ENCODE peak calls at places on chromosomes 4 and X, in eight cellular contexts. K is astrocyte; D is CD4-positive, alpha-beta T cell; U is mucosa of descending colon; I is AG04450; F is mesothelial cell of epicardium; Q is ascending aorta; G is hepatocyte. V is an unnamed sample.

GRCh38 chr4:22556411-22556969 is 40.6 kb upstream of the ADGRA3 start:
- DNase-seq in D (no peak), K (no peak), G (no peak), Q (no peak), U (peak), F (no peak), I (no peak), V (no peak)

GRCh38 chr4:88971536-88971935 is 85.4 kb downstream of the FAM13A start:
- DNase-seq in U (no peak), K (no peak), D (no peak), I (no peak), G (no peak), Q (no peak), F (no peak), V (no peak)

GRCh38 chrX:84865113-84865512 is 138.6 kb upstream of the APOOL start:
- DNase-seq in F (no peak), D (no peak), I (no peak), G (no peak), K (no peak), Q (no peak), U (no peak), V (no peak)

GRCh38 chr4:115353370-115353769 is 239.9 kb upstream of the NDST4 start:
- DNase-seq in U (no peak), D (no peak), G (no peak), K (no peak), F (no peak), I (no peak), Q (no peak), V (no peak)

GRCh38 chrX:23246001-23246400 is 88.6 kb upstream of the PTCHD1 start:
- DNase-seq in I (no peak), F (no peak), G (no peak), Q (no peak), U (no peak), K (peak), D (no peak), V (no peak)

GRCh38 chr4:3720461-3720860 is 45.7 kb upstream of the ADRA2C start:
- DNase-seq in G (no peak), D (no peak), U (no peak), K (no peak), F (no peak), Q (no peak), I (no peak), V (no peak)

GRCh38 chrX:2224141-2224540 is 276.6 kb downstream of the DHRSX start:
- DNase-seq in D (no peak), I (no peak), G (no peak), U (no peak), F (no peak), Q (no peak), K (no peak), V (no peak)

GRCh38 chr4:120874792-120875774 is 47.4 kb downstream of the PRDM5 start:
- DNase-seq in K (no peak), F (no peak), G (no peak), U (no peak), D (no peak), I (no peak), Q (no peak), V (no peak)

GRCh38 chr4:17027495-17027894 is 129.1 kb upstream of the LDB2 start:
- DNase-seq in K (peak), I (peak), D (no peak), Q (peak), G (no peak), U (no peak), F (no peak), V (no peak)

GRCh38 chr4:43394976-43395375 is 502.5 kb downstream of the GRXCR1 start:
- DNase-seq in G (no peak), F (no peak), Q (no peak), K (peak), U (no peak), I (no peak), D (no peak), V (no peak)

GRCh38 chr4:158801066-158801465 is 32.2 kb downstream of the FNIP2 start:
- DNase-seq in I (no peak), D (no peak), G (peak), K (no peak), F (no peak), Q (no peak), U (peak), V (no peak)

GRCh38 chr4:138192113-138192512 is 50.0 kb downstream of the SLC7A11 start:
- DNase-seq in G (no peak), U (no peak), K (peak), Q (no peak), F (no peak), D (no peak), I (no peak), V (no peak)

GRCh38 chr4:165359501-165359900 is 19.3 kb upstream of the CPE start:
- DNase-seq in I (no peak), D (no peak), F (no peak), K (peak), G (no peak), Q (no peak), U (no peak), V (no peak)

GRCh38 chrX:119685225-119686066 is 7.5 kb downstream of the SEPTIN6 start:
- DNase-seq in U (no peak), I (no peak), K (no peak), F (no peak), D (no peak), G (no peak), Q (peak), V (no peak)

GRCh38 chrX:106901341-106901740 is 1.8 kb downstream of the RIPPLY1 start:
- DNase-seq in K (no peak), F (no peak), D (no peak), I (no peak), U (no peak), Q (no peak), G (no peak), V (no peak)

GRCh38 chr4:2083116-2083825 is 24.1 kb downstream of the NAT8L start:
- DNase-seq in G (no peak), I (no peak), U (no peak), F (no peak), Q (no peak), K (no peak), D (no peak), V (no peak)

GRCh38 chr4:17336524-17336941 is 175.4 kb downstream of the QDPR start:
- DNase-seq in F (no peak), I (no peak), D (peak), U (peak), K (peak), G (no peak), Q (no peak), V (no peak)

GRCh38 chr4:1072830-1073446 is 40.4 kb downstream of the RNF212 start:
- DNase-seq in Q (peak), D (peak), F (peak), I (no peak), K (peak), U (peak), G (peak), V (peak)

GRCh38 chrX:104921606-104922205 is 298.8 kb downstream of the TEX13A start:
- DNase-seq in D (no peak), I (no peak), F (peak), K (no peak), G (no peak), U (no peak), Q (no peak), V (no peak)

GRCh38 chrX:11750051-11750450 is 8.0 kb upstream of the MSL3 start:
- DNase-seq in U (no peak), I (no peak), D (no peak), Q (no peak), F (no peak), K (no peak), G (no peak), V (no peak)

GRCh38 chr4:99024481-99025275 is 29.2 kb downstream of the METAP1 start:
- DNase-seq in I (no peak), D (no peak), G (no peak), U (peak), K (no peak), Q (no peak), F (no peak), V (no peak)

GRCh38 chrX:63784346-63784901 is 590 bp downstream of the ARHGEF9 start:
- DNase-seq in K (no peak), F (no peak), Q (no peak), U (peak), G (peak), D (no peak), I (no peak), V (no peak)

GRCh38 chr4:83219344-83219990 is 65.1 kb downstream of the COQ2 start:
- DNase-seq in U (no peak), G (no peak), F (no peak), Q (no peak), D (no peak), I (no peak), K (peak), V (peak)

GRCh38 chrX:53320543-53321215 is 39.3 kb upstream of the IQSEC2 start:
- DNase-seq in F (no peak), I (no peak), G (peak), D (no peak), Q (peak), K (no peak), U (peak), V (no peak)

GRCh38 chrX:53260836-53261235 is 20.5 kb downstream of the IQSEC2 start:
- DNase-seq in D (no peak), K (no peak), Q (no peak), F (no peak), U (no peak), G (no peak), I (no peak), V (no peak)

GRCh38 chr4:89293299-89293698 is 14.3 kb downstream of the GPRIN3 start:
- DNase-seq in G (no peak), Q (no peak), K (no peak), U (peak), I (no peak), D (no peak), F (no peak), V (no peak)

GRCh38 chr4:19380600-19380999 is 871.1 kb upstream of the SLIT2 start:
- DNase-seq in I (no peak), F (no peak), U (no peak), G (no peak), D (no peak), Q (no peak), K (peak), V (no peak)

GRCh38 chrX:113222305-113222704 is 381.7 kb upstream of the AMOT start:
- DNase-seq in K (no peak), G (no peak), U (no peak), I (no peak), F (no peak), D (no peak), Q (no peak), V (no peak)

GRCh38 chrX:12973561-12974216 is 1.2 kb upstream of the TMSB4X start:
- DNase-seq in Q (peak), K (no peak), D (peak), F (no peak), U (peak), G (no peak), I (no peak), V (no peak)

GRCh38 chrX:154135458-154136229 is 8.4 kb upstream of the OPN1LW start:
- DNase-seq in Q (no peak), I (no peak), K (no peak), G (no peak), F (no peak), D (no peak), U (no peak), V (no peak)

GRCh38 chrX:76555816-76556215 is 128.3 kb downstream of the MAGEE1 start:
- DNase-seq in Q (no peak), D (no peak), I (no peak), U (no peak), F (no peak), K (no peak), G (peak), V (no peak)
- TF ChIP-seq CTCF in Q (no peak), D (no peak), I (no peak), U (no peak), F (peak), K (peak), G (peak), V (no peak)

GRCh38 chr4:38889143-38889542 is 21.5 kb downstream of the FAM114A1 start:
- DNase-seq in K (peak), F (no peak), U (no peak), G (peak), I (no peak), Q (no peak), D (no peak), V (no peak)

GRCh38 chr4:38896940-38897339 is 29.3 kb downstream of the FAM114A1 start:
- DNase-seq in K (no peak), Q (no peak), D (no peak), U (no peak), G (no peak), I (no peak), F (no peak), V (no peak)

GRCh38 chr4:38891051-38891738 is 23.6 kb downstream of the FAM114A1 start:
- DNase-seq in U (no peak), I (no peak), G (no peak), Q (no peak), D (no peak), K (no peak), F (no peak), V (no peak)

GRCh38 chr4:38898245-38898644 is 30.6 kb downstream of the FAM114A1 start:
- DNase-seq in G (no peak), D (no peak), Q (no peak), U (no peak), K (no peak), I (no peak), F (no peak), V (no peak)

DNA sequence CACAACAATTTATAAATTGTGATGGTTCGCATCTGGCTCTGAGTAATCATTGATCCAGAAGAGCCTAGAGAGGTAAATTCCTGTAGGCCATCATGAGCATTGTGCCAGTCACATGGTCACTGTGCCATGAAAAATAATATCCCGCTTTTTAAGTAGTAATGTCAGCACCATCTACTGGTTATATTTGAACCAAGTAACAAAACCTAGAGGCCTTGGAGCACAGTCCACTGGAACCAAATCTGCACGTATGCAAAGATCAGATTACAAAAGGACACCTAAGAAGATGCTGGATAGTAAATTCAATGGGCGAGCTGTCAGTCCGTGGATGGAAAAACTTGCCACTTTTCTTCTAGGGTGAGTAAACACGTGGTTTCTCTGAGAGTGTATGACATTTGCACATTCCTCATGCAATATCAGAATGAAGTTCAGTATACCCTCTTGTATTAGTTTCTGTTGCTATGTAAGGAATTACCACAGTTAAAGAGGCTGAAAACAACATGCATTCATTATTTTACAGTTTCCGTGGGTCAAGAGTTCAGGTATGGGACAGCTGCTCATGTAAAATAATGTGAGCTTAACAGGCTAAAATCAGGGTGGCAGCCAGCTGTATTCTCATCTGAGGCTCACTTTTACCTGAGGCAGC is 26.9 kb downstream of the FAM114A1 start:
- DNase-seq in I (no peak), F (no peak), K (peak), U (no peak), Q (no peak), D (no peak), G (no peak), V (no peak)
- TF ChIP-seq CTCF in I (no peak), F (no peak), K (no peak), U (no peak), Q (no peak), D (no peak), G (no peak), V (no peak)

GRCh38 chr4:140229881-140230280 is 75.9 kb upstream of the MAML3 start:
- DNase-seq in D (no peak), I (no peak), G (no peak), K (no peak), F (no peak), Q (no peak), U (no peak), V (no peak)

GRCh38 chr4:140236649-140237160 is 82.7 kb upstream of the MAML3 start:
- DNase-seq in G (no peak), D (no peak), U (no peak), Q (no peak), I (no peak), F (no peak), K (no peak), V (no peak)

GRCh38 chr4:140234697-140235060 is 80.7 kb upstream of the MAML3 start:
- DNase-seq in U (no peak), I (no peak), G (no peak), D (no peak), Q (no peak), F (no peak), K (no peak), V (no peak)

GRCh38 chr4:140237616-140238352 is 83.8 kb upstream of the MAML3 start:
- DNase-seq in I (peak), Q (peak), G (peak), D (no peak), F (peak), K (peak), U (peak), V (peak)

GRCh38 chr4:140233811-140234696 is 80.1 kb upstream of the MAML3 start:
- DNase-seq in Q (no peak), D (no peak), I (peak), G (peak), U (no peak), K (peak), F (no peak), V (no peak)
- TF ChIP-seq CTCF in Q (no peak), D (no peak), I (peak), G (no peak), U (no peak), K (no peak), F (no peak), V (no peak)

GRCh38 chr4:130563185-130563890 is 1467.4 kb downstream of the C4orf33 start:
- DNase-seq in G (peak), U (no peak), I (peak), F (peak), K (peak), D (no peak), Q (peak), V (peak)
- TF ChIP-seq CTCF in G (peak), U (no peak), I (peak), F (no peak), K (peak), D (no peak), Q (no peak), V (no peak)

DNA sequence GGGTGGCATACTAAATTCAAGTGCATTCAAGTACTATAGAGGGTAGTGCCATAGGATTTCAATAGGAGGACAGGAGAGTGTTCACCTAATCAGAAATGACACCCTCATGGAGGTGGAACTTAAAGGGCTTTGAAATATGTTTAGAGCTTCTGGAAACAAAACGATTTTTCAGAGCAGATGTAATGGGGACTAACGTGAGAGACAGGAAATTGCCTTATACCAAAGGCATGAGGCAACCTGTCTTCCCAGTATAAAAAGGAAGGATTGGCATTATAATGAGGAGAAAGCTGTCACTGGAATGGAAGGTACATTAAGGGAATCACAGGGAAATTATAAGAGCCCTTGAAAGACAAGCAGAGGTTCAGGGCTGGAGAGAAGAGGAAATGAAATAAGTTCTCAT is 116.3 kb upstream of the PNPLA4 start:
- DNase-seq in I (no peak), D (no peak), U (no peak), K (no peak), Q (no peak), F (no peak), G (no peak), V (no peak)
- TF ChIP-seq CTCF in I (no peak), D (no peak), U (no peak), K (no peak), Q (no peak), F (no peak), G (no peak), V (no peak)

DNA sequence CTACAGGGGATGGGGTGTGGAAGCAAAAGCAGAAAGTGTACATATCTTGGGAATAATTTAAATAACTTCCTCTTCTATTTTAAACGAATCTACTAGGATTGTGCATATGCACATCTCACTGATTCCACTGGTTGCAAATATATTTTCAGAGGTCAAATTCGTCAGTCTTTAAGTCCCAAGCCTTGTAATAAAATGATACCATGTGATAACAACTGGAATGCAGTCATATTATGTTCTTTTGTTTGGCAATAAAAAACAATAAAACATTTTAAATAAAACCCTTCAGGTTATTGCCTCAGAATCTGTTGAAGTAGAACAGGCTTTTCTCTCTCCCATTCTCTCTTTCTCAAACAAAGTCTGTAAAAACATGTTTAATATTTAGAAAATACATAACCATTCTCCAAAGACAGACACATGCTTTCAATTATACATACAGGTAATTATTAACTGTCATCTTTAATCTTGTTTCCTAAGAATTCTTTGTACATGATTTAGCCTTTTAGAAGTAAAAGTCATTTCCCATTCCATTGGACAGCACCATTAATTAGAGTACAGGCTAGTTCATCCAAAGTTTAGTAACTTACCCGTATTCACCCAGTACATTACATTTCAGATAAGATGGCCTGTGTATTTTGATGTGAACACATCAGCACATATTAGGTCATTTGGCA is 421.1 kb downstream of the PCDH7 start:
- DNase-seq in U (no peak), D (no peak), I (no peak), Q (no peak), K (peak), F (no peak), G (no peak), V (no peak)
- TF ChIP-seq CTCF in U (no peak), D (no peak), I (no peak), Q (no peak), K (no peak), F (no peak), G (no peak), V (no peak)

GRCh38 chr4:182862166-182862875 is 54.9 kb downstream of the DCTD start:
- DNase-seq in K (no peak), F (no peak), I (no peak), D (no peak), U (no peak), Q (no peak), G (no peak), V (no peak)
- TF ChIP-seq CTCF in K (no peak), F (no peak), I (no peak), D (no peak), U (no peak), Q (no peak), G (no peak), V (no peak)

V was measured in breast epithelium.